ENCODE peak calls at places on chromosome 18, in four cellular contexts. N is NCI-H774, O is AG09319, F is EL. D is an unnamed sample.

GRCh38 chr18:47050468-47050867 is 15.0 kb upstream of the ELOA2 start:
- DNase-seq in N (no peak), O (peak), F (peak), D (peak)

GRCh38 chr18:6653880-6654279 is 75.6 kb upstream of the ARHGAP28 start:
- DNase-seq in N (no peak), O (no peak), F (no peak), D (no peak)

GRCh38 chr18:25704096-25704870 is 352.3 kb upstream of the ZNF521 start:
- DNase-seq in N (no peak), O (no peak), F (no peak), D (no peak)

GRCh38 chr18:22283397-22283796 is 114.0 kb downstream of the GATA6 start:
- DNase-seq in N (no peak), O (no peak), F (peak), D (peak)

GRCh38 chr18:80200932-80201672 is 46.2 kb downstream of the PARD6G start:
- DNase-seq in N (no peak), O (no peak), F (no peak), D (no peak)

GRCh38 chr18:48962252-48962856 is 11.6 kb upstream of the SMAD7 start:
- DNase-seq in N (no peak), O (no peak), F (no peak), D (no peak)

GRCh38 chr18:55224086-55224625 is 264.9 kb upstream of the CCDC68 start:
- DNase-seq in N (no peak), O (no peak), F (peak), D (no peak)

GRCh38 chr18:51278045-51278649 is 80.7 kb upstream of the MEX3C start:
- DNase-seq in N (peak), O (no peak), F (peak), D (no peak)

GRCh38 chr18:35027206-35027605 is 14.0 kb upstream of the MAPRE2 start:
- DNase-seq in N (no peak), O (no peak), F (no peak), D (no peak)

GRCh38 chr18:37364237-37364636 is 201.4 kb downstream of the CELF4 start:
- DNase-seq in N (no peak), O (no peak), F (peak), D (no peak)

GRCh38 chr18:59067873-59068272 is 71.8 kb upstream of the SEC11C start:
- DNase-seq in N (no peak), O (no peak), F (no peak), D (peak)

GRCh38 chr18:35045808-35046207 is 4.6 kb downstream of the MAPRE2 start:
- DNase-seq in N (no peak), O (no peak), F (no peak), D (no peak)

GRCh38 chr18:10060469-10060782 is 146.6 kb downstream of the VAPA start:
- DNase-seq in N (no peak), O (no peak), F (no peak), D (no peak)

GRCh38 chr18:41745166-41746049 is 209.6 kb upstream of the PIK3C3 start:
- DNase-seq in N (peak), O (no peak), F (peak), D (peak)

GRCh38 chr18:74806700-74807416 is 209.2 kb downstream of the ZNF407 start:
- DNase-seq in N (peak), O (peak), F (peak), D (peak)

GRCh38 chr18:27901424-27902226 is 275.3 kb downstream of the CDH2 start:
- DNase-seq in N (no peak), O (no peak), F (no peak), D (no peak)

GRCh38 chr18:24862225-24862893 is 401.9 kb downstream of the HRH4 start:
- DNase-seq in N (no peak), O (no peak), F (no peak), D (no peak)

GRCh38 chr18:54269924-54270844 is 867 bp downstream of the POLI start:
- DNase-seq in N (peak), O (no peak), F (peak), D (peak)

GRCh38 chr18:22504665-22505064 is 87.0 kb upstream of the CTAGE1 start:
- DNase-seq in N (no peak), O (no peak), F (peak), D (peak)

GRCh38 chr18:7370375-7370774 is 139.5 kb downstream of the LRRC30 start:
- DNase-seq in N (no peak), O (no peak), F (no peak), D (peak)

GRCh38 chr18:49025767-49026500 is 75.2 kb upstream of the SMAD7 start:
- DNase-seq in N (no peak), O (no peak), F (no peak), D (no peak)

D was measured in iris pigment epithelial cell.